ENCODE peak calls at places on chromosomes 1 and 21, in nine cellular contexts. J is activated CD4-positive, alpha-beta T cell treated with anti-CD3 and anti-CD28 coated beads, Interleukin-2, amount 50 U/mL, for 1 hour; D is amniotic stem cell; A is activated effector memory CD4-positive, alpha-beta T cell treated with Interleukin-2 at 50 U/mL for 16 hours; O is hepatocyte; N is cardiac fibroblast; Y is hypothalamus; S is GM10248; E is NCI-H510A. B is an unnamed sample.

GRCh38 chr1:117644696-117645311 is 39.0 kb downstream of the TENT5C start:
- DNase-seq in E (no peak), N (no peak), S (no peak), O (no peak), J (no peak), D (no peak), Y (no peak), A (no peak), B (no peak)

GRCh38 chr1:87878873-87879272 is 550.2 kb downstream of the LMO4 start:
- DNase-seq in Y (no peak), S (no peak), D (no peak), O (no peak), N (peak; percentile 22), J (no peak), E (no peak), A (no peak), B (no peak)

GRCh38 chr21:38303300-38303699 is 46.5 kb downstream of the KCNJ15 start:
- DNase-seq in J (no peak), O (peak; percentile 49), S (no peak), E (no peak), N (peak; percentile 91), D (peak; percentile 27), A (no peak), Y (no peak), B (peak; percentile 83)

GRCh38 chr1:150060260-150060659 is 7.3 kb upstream of the VPS45 start:
- DNase-seq in O (no peak), J (no peak), E (no peak), A (no peak), D (no peak), N (no peak), Y (no peak), S (no peak), B (no peak)

GRCh38 chr1:9542425-9542824 is 3.2 kb downstream of the SLC25A33 start:
- DNase-seq in S (no peak), Y (no peak), E (no peak), N (peak; percentile 77), A (no peak), J (no peak), O (peak; percentile 44), D (no peak), B (no peak)

GRCh38 chr1:67646145-67647035 is 38.6 kb upstream of the GADD45A start:
- DNase-seq in Y (no peak), N (peak; percentile 60), S (no peak), J (no peak), A (no peak), D (no peak), O (peak; percentile 56), E (no peak), B (no peak)

GRCh38 chr1:41317356-41317755 is 43.9 kb upstream of the FOXO6 start:
- DNase-seq in J (no peak), N (no peak), Y (no peak), O (no peak), D (no peak), E (no peak), S (no peak), A (no peak), B (no peak)

GRCh38 chr1:64934115-64934880 is 32.1 kb downstream of the JAK1 start:
- DNase-seq in S (no peak), N (peak; percentile 81), J (no peak), E (no peak), O (peak; percentile 38), A (no peak), D (peak; percentile 18), Y (no peak), B (no peak)

GRCh38 chr1:2257245-2257627 is 29.1 kb downstream of the SKI start:
- DNase-seq in O (no peak), Y (no peak), J (no peak), N (peak; percentile 36), E (no peak), D (no peak), A (no peak), S (no peak), B (no peak)

GRCh38 chr1:206693029-206693428 is 8.3 kb downstream of the MAPKAPK2 start:
- DNase-seq in S (no peak), O (no peak), A (no peak), Y (no peak), E (no peak), N (peak; percentile 80), D (peak; percentile 25), J (no peak), B (peak; percentile 91)

GRCh38 chr1:15056515-15057285 is 96.8 kb upstream of the TMEM51 start:
- DNase-seq in S (no peak), E (no peak), J (no peak), O (no peak), Y (no peak), A (no peak), N (peak; percentile 35), D (no peak), B (no peak)

GRCh38 chr1:230825061-230825803 is 43.1 kb downstream of the C1orf198 start:
- DNase-seq in J (no peak), S (no peak), D (peak; percentile 75), O (peak; percentile 73), Y (no peak), N (peak; percentile 69), E (no peak), A (no peak), B (no peak)

GRCh38 chr1:246527402-246528088 is 20.5 kb upstream of the SMYD3 start:
- DNase-seq in S (no peak), D (no peak), Y (no peak), O (no peak), E (no peak), J (no peak), A (no peak), N (peak; percentile 6), B (no peak)

GRCh38 chr21:45026066-45026745 is 48.2 kb upstream of the ADARB1 start:
- DNase-seq in Y (no peak), S (no peak), D (no peak), O (no peak), E (no peak), A (no peak), J (no peak), N (no peak), B (peak; percentile 59)

GRCh38 chr1:41073971-41074370 is 52.4 kb upstream of the SLFNL1 start:
- DNase-seq in O (no peak), J (no peak), E (no peak), D (peak; percentile 45), A (no peak), N (peak; percentile 43), Y (no peak), S (no peak), B (no peak)

GRCh38 chr1:151254217-151255213 is at the start of gene PSMD4:
- DNase-seq in Y (peak; percentile 76), J (peak; percentile 93), O (peak; percentile 96), D (peak; percentile 88), A (peak; percentile 90), N (peak; percentile 98), S (peak; percentile 99), E (peak; percentile 93), B (peak; percentile 98)

GRCh38 chr1:40857737-40858136 is 4.4 kb downstream of the CITED4 start:
- DNase-seq in D (no peak), E (no peak), S (no peak), Y (no peak), A (no peak), O (no peak), J (no peak), N (no peak), B (no peak)

GRCh38 chr1:240232548-240232947 is 140.9 kb downstream of the FMN2 start:
- DNase-seq in N (peak; percentile 15), J (no peak), S (no peak), O (no peak), D (no peak), Y (no peak), E (no peak), A (no peak), B (no peak)

GRCh38 chr1:58942759-58943191 is 158.9 kb upstream of the JUN start:
- DNase-seq in J (no peak), A (no peak), Y (no peak), O (no peak), D (no peak), E (no peak), S (no peak), N (no peak), B (no peak)

GRCh38 chr1:64234714-64235113 is 31.3 kb downstream of the UBE2U start:
- DNase-seq in A (no peak), E (no peak), O (no peak), J (no peak), N (no peak), D (no peak), Y (no peak), S (no peak), B (no peak)

GRCh38 chr1:233172201-233172600 is 123.3 kb downstream of the PCNX2 start:
- DNase-seq in D (no peak), A (no peak), J (no peak), E (no peak), S (no peak), Y (no peak), N (peak; percentile 67), O (no peak), B (no peak)